ENCODE peak calls at places on chromosomes 5 and 9, in seven cellular contexts. One of them, this sample, is unnamed.

GRCh38 chr5:148730272-148730954 is 76.1 kb upstream of the HTR4 start:
- DNase-seq in NCI-H2029 treated with DMSO at 0.1 percent for 48 hours: no peak
- DNase-seq in activated CD4-positive, alpha-beta T cell treated with anti-CD3 and anti-CD28 coated beads, Interleukin-2, amount 50 U/mL, for 48 hours: no peak
- DNase-seq in lung microvascular endothelial cell: no peak
- DNase-seq in ovary: no peak
- DNase-seq in lung: no peak
- DNase-seq in NCI-H748 treated with DMSO at 0.1 percent for 48 hours: no peak
- DNase-seq in this sample: no peak

GRCh38 chr9:92711146-92711545 is 41.2 kb upstream of the IPPK start:
- DNase-seq in NCI-H2029 treated with DMSO at 0.1 percent for 48 hours: no peak
- DNase-seq in activated CD4-positive, alpha-beta T cell treated with anti-CD3 and anti-CD28 coated beads, Interleukin-2, amount 50 U/mL, for 48 hours: no peak
- DNase-seq in lung microvascular endothelial cell: no peak
- DNase-seq in ovary: no peak
- DNase-seq in lung: no peak
- DNase-seq in NCI-H748 treated with DMSO at 0.1 percent for 48 hours: no peak
- DNase-seq in this sample: peak

GRCh38 chr5:82164109-82164956 is 113.8 kb downstream of the RPS23 start:
- DNase-seq in NCI-H2029 treated with DMSO at 0.1 percent for 48 hours: no peak
- DNase-seq in activated CD4-positive, alpha-beta T cell treated with anti-CD3 and anti-CD28 coated beads, Interleukin-2, amount 50 U/mL, for 48 hours: no peak
- DNase-seq in lung microvascular endothelial cell: peak
- DNase-seq in ovary: no peak
- DNase-seq in lung: no peak
- DNase-seq in NCI-H748 treated with DMSO at 0.1 percent for 48 hours: no peak
- DNase-seq in this sample: no peak

GRCh38 chr5:157596449-157596848 is 20.9 kb upstream of the ADAM19 start:
- DNase-seq in NCI-H2029 treated with DMSO at 0.1 percent for 48 hours: no peak
- DNase-seq in activated CD4-positive, alpha-beta T cell treated with anti-CD3 and anti-CD28 coated beads, Interleukin-2, amount 50 U/mL, for 48 hours: peak
- DNase-seq in lung microvascular endothelial cell: no peak
- DNase-seq in ovary: no peak
- DNase-seq in lung: no peak
- DNase-seq in NCI-H748 treated with DMSO at 0.1 percent for 48 hours: no peak
- DNase-seq in this sample: no peak

GRCh38 chr9:13960011-13960765 is 353.8 kb downstream of the NFIB start:
- DNase-seq in NCI-H2029 treated with DMSO at 0.1 percent for 48 hours: no peak
- DNase-seq in activated CD4-positive, alpha-beta T cell treated with anti-CD3 and anti-CD28 coated beads, Interleukin-2, amount 50 U/mL, for 48 hours: no peak
- DNase-seq in lung microvascular endothelial cell: no peak
- DNase-seq in ovary: no peak
- DNase-seq in lung: no peak
- DNase-seq in NCI-H748 treated with DMSO at 0.1 percent for 48 hours: no peak
- DNase-seq in this sample: no peak

GRCh38 chr5:149125386-149125891 is 15.9 kb upstream of the ABLIM3 start:
- DNase-seq in NCI-H2029 treated with DMSO at 0.1 percent for 48 hours: no peak
- DNase-seq in activated CD4-positive, alpha-beta T cell treated with anti-CD3 and anti-CD28 coated beads, Interleukin-2, amount 50 U/mL, for 48 hours: no peak
- DNase-seq in lung microvascular endothelial cell: peak
- DNase-seq in ovary: no peak
- DNase-seq in lung: no peak
- DNase-seq in NCI-H748 treated with DMSO at 0.1 percent for 48 hours: no peak
- DNase-seq in this sample: peak

GRCh38 chr5:82147860-82148573 is 130.1 kb downstream of the RPS23 start:
- DNase-seq in NCI-H2029 treated with DMSO at 0.1 percent for 48 hours: no peak
- DNase-seq in activated CD4-positive, alpha-beta T cell treated with anti-CD3 and anti-CD28 coated beads, Interleukin-2, amount 50 U/mL, for 48 hours: no peak
- DNase-seq in lung microvascular endothelial cell: no peak
- DNase-seq in ovary: no peak
- DNase-seq in lung: no peak
- DNase-seq in NCI-H748 treated with DMSO at 0.1 percent for 48 hours: no peak
- DNase-seq in this sample: no peak

GRCh38 chr5:170913573-170913972 is 51.8 kb downstream of the RANBP17 start:
- DNase-seq in NCI-H2029 treated with DMSO at 0.1 percent for 48 hours: no peak
- DNase-seq in activated CD4-positive, alpha-beta T cell treated with anti-CD3 and anti-CD28 coated beads, Interleukin-2, amount 50 U/mL, for 48 hours: no peak
- DNase-seq in lung microvascular endothelial cell: no peak
- DNase-seq in ovary: no peak
- DNase-seq in lung: no peak
- DNase-seq in NCI-H748 treated with DMSO at 0.1 percent for 48 hours: no peak
- DNase-seq in this sample: no peak

GRCh38 chr9:90458485-90458884 is 184.1 kb downstream of the DIRAS2 start:
- DNase-seq in NCI-H2029 treated with DMSO at 0.1 percent for 48 hours: no peak
- DNase-seq in activated CD4-positive, alpha-beta T cell treated with anti-CD3 and anti-CD28 coated beads, Interleukin-2, amount 50 U/mL, for 48 hours: no peak
- DNase-seq in lung microvascular endothelial cell: no peak
- DNase-seq in ovary: no peak
- DNase-seq in lung: no peak
- DNase-seq in NCI-H748 treated with DMSO at 0.1 percent for 48 hours: peak
- DNase-seq in this sample: no peak

GRCh38 chr5:128572546-128573339 is 34.7 kb upstream of the FBN2 start:
- DNase-seq in NCI-H2029 treated with DMSO at 0.1 percent for 48 hours: no peak
- DNase-seq in activated CD4-positive, alpha-beta T cell treated with anti-CD3 and anti-CD28 coated beads, Interleukin-2, amount 50 U/mL, for 48 hours: no peak
- DNase-seq in lung microvascular endothelial cell: no peak
- DNase-seq in ovary: no peak
- DNase-seq in lung: no peak
- DNase-seq in NCI-H748 treated with DMSO at 0.1 percent for 48 hours: no peak
- DNase-seq in this sample: no peak

GRCh38 chr5:134539732-134540131 is 14.3 kb downstream of the JADE2 start:
- DNase-seq in NCI-H2029 treated with DMSO at 0.1 percent for 48 hours: no peak
- DNase-seq in activated CD4-positive, alpha-beta T cell treated with anti-CD3 and anti-CD28 coated beads, Interleukin-2, amount 50 U/mL, for 48 hours: no peak
- DNase-seq in lung microvascular endothelial cell: no peak
- DNase-seq in ovary: no peak
- DNase-seq in lung: no peak
- DNase-seq in NCI-H748 treated with DMSO at 0.1 percent for 48 hours: no peak
- DNase-seq in this sample: peak

This sample was measured in osteoblast.